ENCODE peak calls at places on chromosomes 2 and 18, in six cellular contexts. One of them, this sample, is unnamed.

GRCh38 chr2:112001136-112001764 is 53.8 kb upstream of the TMEM87B start:
- DNase-seq in right lobe of liver: no peak
- DNase-seq in testis: no peak
- DNase-seq in heart left ventricle: no peak
- DNase-seq in A549: no peak
- DNase-seq in vagina: no peak
- DNase-seq in this sample: no peak

GRCh38 chr2:97748397-97748796 is 35.0 kb downstream of the ZAP70 start:
- DNase-seq in right lobe of liver: no peak
- DNase-seq in testis: no peak
- DNase-seq in heart left ventricle: peak; percentile 68
- DNase-seq in A549: peak; percentile 51
- DNase-seq in vagina: no peak
- DNase-seq in this sample: no peak

GRCh38 chr2:158926478-158926948 is 41.9 kb upstream of the TANC1 start:
- DNase-seq in right lobe of liver: no peak
- DNase-seq in testis: no peak
- DNase-seq in heart left ventricle: no peak
- DNase-seq in A549: peak; percentile 63
- DNase-seq in vagina: no peak
- DNase-seq in this sample: no peak

GRCh38 chr2:228777855-228778355 is 493.2 kb downstream of the PID1 start:
- DNase-seq in right lobe of liver: no peak
- DNase-seq in testis: peak; percentile 20
- DNase-seq in heart left ventricle: no peak
- DNase-seq in A549: no peak
- DNase-seq in vagina: no peak
- DNase-seq in this sample: no peak

GRCh38 chr2:70870790-70871189 is 35.2 kb upstream of the CD207 start:
- DNase-seq in right lobe of liver: no peak
- DNase-seq in testis: no peak
- DNase-seq in heart left ventricle: no peak
- DNase-seq in A549: no peak
- DNase-seq in vagina: no peak
- DNase-seq in this sample: no peak

GRCh38 chr2:33426666-33427231 is 49.7 kb upstream of the RASGRP3 start:
- DNase-seq in right lobe of liver: peak; percentile 70
- DNase-seq in testis: peak; percentile 38
- DNase-seq in heart left ventricle: peak; percentile 76
- DNase-seq in A549: peak; percentile 70
- DNase-seq in vagina: no peak
- DNase-seq in this sample: no peak

GRCh38 chr18:53943463-53943862 is 281.0 kb downstream of the MBD2 start:
- DNase-seq in right lobe of liver: no peak
- DNase-seq in testis: no peak
- DNase-seq in heart left ventricle: no peak
- DNase-seq in A549: no peak
- DNase-seq in vagina: no peak
- DNase-seq in this sample: no peak

GRCh38 chr2:10532631-10533101 is 84.5 kb upstream of the ODC1 start:
- DNase-seq in right lobe of liver: no peak
- DNase-seq in testis: no peak
- DNase-seq in heart left ventricle: no peak
- DNase-seq in A549: no peak
- DNase-seq in vagina: no peak
- DNase-seq in this sample: no peak

GRCh38 chr2:1854747-1855146 is 110.4 kb upstream of the PXDN start:
- DNase-seq in right lobe of liver: no peak
- DNase-seq in testis: peak; percentile 33
- DNase-seq in heart left ventricle: no peak
- DNase-seq in A549: peak; percentile 29
- DNase-seq in vagina: no peak
- DNase-seq in this sample: peak; percentile 77

GRCh38 chr18:62514570-62514969 is 8.3 kb upstream of the ZCCHC2 start:
- DNase-seq in right lobe of liver: no peak
- DNase-seq in testis: no peak
- DNase-seq in heart left ventricle: no peak
- DNase-seq in A549: no peak
- DNase-seq in vagina: no peak
- DNase-seq in this sample: no peak

GRCh38 chr2:15120578-15120977 is 440.6 kb downstream of the NBAS start:
- DNase-seq in right lobe of liver: no peak
- DNase-seq in testis: no peak
- DNase-seq in heart left ventricle: no peak
- DNase-seq in A549: no peak
- DNase-seq in vagina: no peak
- DNase-seq in this sample: no peak

GRCh38 chr2:134160793-134161504 is 92.9 kb upstream of the MGAT5 start:
- DNase-seq in right lobe of liver: no peak
- DNase-seq in testis: peak; percentile 51
- DNase-seq in heart left ventricle: peak; percentile 63
- DNase-seq in A549: no peak
- DNase-seq in vagina: no peak
- DNase-seq in this sample: peak; percentile 83

GRCh38 chr18:30280861-30281470 is 761.6 kb downstream of the DSC3 start:
- DNase-seq in right lobe of liver: no peak
- DNase-seq in testis: peak; percentile 32
- DNase-seq in heart left ventricle: no peak
- DNase-seq in A549: peak; percentile 31
- DNase-seq in vagina: no peak
- DNase-seq in this sample: no peak

GRCh38 chr2:10536569-10537133 is 88.5 kb upstream of the ODC1 start:
- DNase-seq in right lobe of liver: peak; percentile 14
- DNase-seq in testis: no peak
- DNase-seq in heart left ventricle: no peak
- DNase-seq in A549: peak; percentile 75
- DNase-seq in vagina: no peak
- DNase-seq in this sample: no peak

GRCh38 chr2:46134531-46135229 is 162.5 kb upstream of the EPAS1 start:
- DNase-seq in right lobe of liver: no peak
- DNase-seq in testis: peak; percentile 69
- DNase-seq in heart left ventricle: peak; percentile 66
- DNase-seq in A549: no peak
- DNase-seq in vagina: no peak
- DNase-seq in this sample: peak; percentile 35

GRCh38 chr18:57337890-57338289 is 14.5 kb upstream of the ST8SIA3 start:
- DNase-seq in right lobe of liver: no peak
- DNase-seq in testis: no peak
- DNase-seq in heart left ventricle: no peak
- DNase-seq in A549: no peak
- DNase-seq in vagina: no peak
- DNase-seq in this sample: no peak

GRCh38 chr2:150485114-150485870 is 2.2 kb downstream of the RND3 start:
- DNase-seq in right lobe of liver: peak; percentile 92
- DNase-seq in testis: peak; percentile 70
- DNase-seq in heart left ventricle: peak; percentile 79
- DNase-seq in A549: peak; percentile 80
- DNase-seq in vagina: peak; percentile 97
- DNase-seq in this sample: peak; percentile 82

GRCh38 chr2:150482667-150483260 is 4.7 kb downstream of the RND3 start:
- DNase-seq in right lobe of liver: no peak
- DNase-seq in testis: no peak
- DNase-seq in heart left ventricle: no peak
- DNase-seq in A549: no peak
- DNase-seq in vagina: no peak
- DNase-seq in this sample: no peak

GRCh38 chr2:150484461-150484931 is 3.0 kb downstream of the RND3 start:
- DNase-seq in right lobe of liver: no peak
- DNase-seq in testis: no peak
- DNase-seq in heart left ventricle: no peak
- DNase-seq in A549: no peak
- DNase-seq in vagina: no peak
- DNase-seq in this sample: no peak

GRCh38 chr2:150483532-150483931 is 3.9 kb downstream of the RND3 start:
- DNase-seq in right lobe of liver: no peak
- DNase-seq in testis: no peak
- DNase-seq in heart left ventricle: no peak
- DNase-seq in A549: no peak
- DNase-seq in vagina: no peak
- DNase-seq in this sample: no peak

DNA sequence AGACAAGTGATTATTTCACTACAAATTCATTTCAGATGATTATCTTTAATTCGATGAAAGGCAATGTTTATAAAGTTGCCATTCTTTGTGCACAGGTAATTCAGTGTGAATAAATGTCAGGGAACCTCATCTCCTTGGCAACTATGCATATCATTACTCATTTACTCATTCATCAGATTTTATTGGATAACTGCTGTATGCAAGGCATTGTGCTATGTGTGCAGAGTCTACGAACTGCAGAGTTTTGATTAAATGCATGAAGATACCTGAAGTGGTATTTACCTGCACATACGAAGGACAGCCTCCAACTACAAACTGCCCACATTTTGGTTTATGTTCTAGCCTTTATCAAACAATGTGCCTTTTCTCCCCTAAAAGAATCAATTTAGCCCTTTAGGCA is 3.5 kb downstream of the RND3 start:
- DNase-seq in right lobe of liver: no peak
- DNase-seq in testis: no peak
- DNase-seq in heart left ventricle: no peak
- DNase-seq in A549: no peak
- DNase-seq in vagina: no peak
- DNase-seq in this sample: no peak
- TF ChIP-seq POLR2A in right lobe of liver: peak; percentile 15
- TF ChIP-seq POLR2A in testis: no peak
- TF ChIP-seq POLR2A in heart left ventricle: no peak
- TF ChIP-seq POLR2A in A549: no peak
- TF ChIP-seq POLR2A in vagina: no peak
- TF ChIP-seq POLR2A in this sample: no peak

DNA sequence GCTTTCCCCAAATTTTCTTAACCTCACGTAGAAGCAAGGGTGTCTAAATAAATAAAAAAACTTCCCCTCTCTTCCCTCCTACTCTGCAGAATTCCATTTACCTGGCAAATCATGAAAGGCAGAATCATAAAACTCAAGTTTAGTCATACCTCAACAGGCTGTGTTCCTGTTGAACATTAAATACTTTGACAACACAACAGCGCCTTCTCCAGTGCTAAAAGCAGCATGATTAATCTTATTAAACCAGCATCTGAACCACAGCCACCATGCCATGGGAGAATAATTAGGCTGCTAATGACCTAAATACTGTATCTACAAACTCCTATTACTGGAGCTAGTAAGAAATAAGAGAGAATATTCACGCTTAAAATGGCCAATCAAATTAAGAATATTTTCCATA is 68.1 kb downstream of the CDH2 start:
- DNase-seq in right lobe of liver: no peak
- DNase-seq in testis: no peak
- DNase-seq in heart left ventricle: no peak
- DNase-seq in A549: peak; percentile 53
- DNase-seq in vagina: no peak
- DNase-seq in this sample: no peak
- H3K4me1 ChIP-seq in right lobe of liver: no peaks in the 10 kb centered on the region
- H3K4me1 ChIP-seq in testis: peaks cover 25% of the 10 kb centered on the region
- H3K4me1 ChIP-seq in heart left ventricle: no peaks in the 10 kb centered on the region
- H3K4me1 ChIP-seq in A549: peaks cover 67% of the 10 kb centered on the region
- H3K4me1 ChIP-seq in vagina: no peaks in the 10 kb centered on the region
- H3K4me1 ChIP-seq in this sample: peaks cover 36% of the 10 kb centered on the region

GRCh38 chr2:209495855-209496585 is 72.2 kb downstream of the MAP2 start:
- DNase-seq in right lobe of liver: no peak
- DNase-seq in testis: no peak
- DNase-seq in heart left ventricle: peak; percentile 21
- DNase-seq in A549: peak; percentile 90
- DNase-seq in vagina: no peak
- DNase-seq in this sample: peak; percentile 20
- H3K9me3 ChIP-seq in right lobe of liver: no peaks in the 10 kb centered on the region
- H3K9me3 ChIP-seq in testis: no peaks in the 10 kb centered on the region
- H3K9me3 ChIP-seq in heart left ventricle: peaks cover 41% of the 10 kb centered on the region
- H3K9me3 ChIP-seq in A549: peaks cover 14% of the 10 kb centered on the region
- H3K9me3 ChIP-seq in vagina: no peaks in the 10 kb centered on the region
- H3K9me3 ChIP-seq in this sample: peaks cover 8% of the 10 kb centered on the region

DNA sequence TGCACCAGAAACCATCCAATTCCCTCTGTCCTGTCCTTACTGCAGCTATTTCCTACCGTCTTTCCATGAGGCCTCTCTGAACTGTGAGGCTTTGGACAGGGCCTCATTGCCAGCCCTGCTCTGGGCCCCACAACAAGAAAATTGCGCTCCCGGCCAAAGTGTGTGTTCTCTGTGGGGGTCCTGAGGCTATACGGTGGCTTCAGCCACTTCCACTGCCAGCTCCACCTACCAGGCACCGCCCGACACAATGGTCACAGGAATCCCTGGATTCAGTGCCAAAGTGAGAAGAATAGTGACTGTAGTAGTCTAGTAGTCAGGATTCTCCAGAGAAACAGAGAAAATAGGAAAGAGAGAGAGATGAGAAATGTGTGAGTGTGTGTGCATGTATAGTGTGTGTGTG is 140.2 kb downstream of the IRS1 start:
- DNase-seq in right lobe of liver: no peak
- DNase-seq in testis: no peak
- DNase-seq in heart left ventricle: no peak
- DNase-seq in A549: no peak
- DNase-seq in vagina: no peak
- DNase-seq in this sample: no peak
- TF ChIP-seq POLR2A in right lobe of liver: no peak
- TF ChIP-seq POLR2A in testis: no peak
- TF ChIP-seq POLR2A in heart left ventricle: no peak
- TF ChIP-seq POLR2A in A549: no peak
- TF ChIP-seq POLR2A in vagina: no peak
- TF ChIP-seq POLR2A in this sample: no peak

DNA sequence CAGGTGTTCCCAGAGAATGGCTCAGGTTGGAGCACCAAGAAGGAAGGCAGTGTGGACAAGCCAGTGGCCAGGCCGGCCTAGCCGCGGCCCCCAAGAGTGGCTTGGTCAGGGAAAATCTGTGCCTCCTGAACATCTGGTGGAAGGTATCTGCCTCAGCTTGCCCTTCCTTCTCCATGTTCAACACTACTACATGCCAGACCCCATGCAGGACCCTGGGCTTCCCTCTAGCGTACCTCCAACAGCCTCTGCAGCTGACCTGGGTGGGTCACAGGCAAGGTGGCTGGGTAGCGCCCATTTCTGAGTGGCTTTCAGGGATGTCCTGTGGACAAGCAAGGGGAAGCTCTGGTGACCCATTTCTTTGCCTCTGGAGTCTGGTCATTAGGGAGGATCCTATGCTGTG is 7.7 kb downstream of the WNT10A start:
- DNase-seq in right lobe of liver: no peak
- DNase-seq in testis: no peak
- DNase-seq in heart left ventricle: no peak
- DNase-seq in A549: no peak
- DNase-seq in vagina: no peak
- DNase-seq in this sample: no peak
- H3K4me1 ChIP-seq in right lobe of liver: no peaks in the 10 kb centered on the region
- H3K4me1 ChIP-seq in testis: peaks cover 3% of the 10 kb centered on the region
- H3K4me1 ChIP-seq in heart left ventricle: peaks cover 13% of the 10 kb centered on the region
- H3K4me1 ChIP-seq in A549: peaks cover 5% of the 10 kb centered on the region
- H3K4me1 ChIP-seq in vagina: peaks cover 30% of the 10 kb centered on the region
- H3K4me1 ChIP-seq in this sample: peaks cover 11% of the 10 kb centered on the region

GRCh38 chr2:56898986-56899385 is 715.2 kb downstream of the CCDC85A start:
- DNase-seq in right lobe of liver: no peak
- DNase-seq in testis: no peak
- DNase-seq in heart left ventricle: no peak
- DNase-seq in A549: no peak
- DNase-seq in vagina: no peak
- DNase-seq in this sample: no peak
- H3K9me3 ChIP-seq in right lobe of liver: no peaks in the 10 kb centered on the region
- H3K9me3 ChIP-seq in testis: no peaks in the 10 kb centered on the region
- H3K9me3 ChIP-seq in heart left ventricle: peaks cover 5% of the 10 kb centered on the region
- H3K9me3 ChIP-seq in A549: no peaks in the 10 kb centered on the region
- H3K9me3 ChIP-seq in vagina: no peaks in the 10 kb centered on the region
- H3K9me3 ChIP-seq in this sample: no peaks in the 10 kb centered on the region